ENCODE peak calls at places on chromosomes 4 and X, in eight cellular contexts. B, F, C, V, G, A, K and R are unnamed samples.

GRCh38 chrX:120517936-120518335 is 42.8 kb downstream of the CUL4B start:
- DNase-seq in G (no peak), V (peak; percentile 87), C (no peak), B (no peak), K (no peak), F (no peak), A (no peak), R (no peak)

GRCh38 chr4:74962584-74962983 is 29.7 kb downstream of the PARM1 start:
- DNase-seq in A (no peak), B (no peak), C (no peak), G (no peak), V (no peak), K (no peak), F (no peak), R (no peak)

GRCh38 chr4:176792348-176793059 is at the start of gene VEGFC:
- DNase-seq in V (peak; percentile 77), K (no peak), G (no peak), A (peak; percentile 45), C (peak; percentile 80), B (no peak), F (peak; percentile 82), R (no peak)

GRCh38 chr4:136680271-136680670 is 852.0 kb downstream of the PCDH18 start:
- DNase-seq in F (peak; percentile 5), V (peak; percentile 37), K (no peak), G (no peak), B (no peak), A (no peak), C (no peak), R (no peak)

GRCh38 chrX:134020910-134021309 is 35.5 kb upstream of the GPC3 start:
- DNase-seq in C (no peak), V (no peak), F (peak; percentile 8), B (no peak), K (no peak), A (no peak), G (no peak), R (no peak)

GRCh38 chrX:112839856-112840255 is 775 bp downstream of the AMOT start:
- DNase-seq in C (no peak), A (no peak), G (no peak), V (no peak), F (no peak), K (no peak), B (no peak), R (no peak)

GRCh38 chrX:120768681-120769080 is 107.0 kb downstream of the CT47B1 start:
- DNase-seq in G (no peak), F (no peak), K (no peak), C (no peak), A (no peak), B (no peak), V (peak; percentile 80), R (no peak)

GRCh38 chr4:8775751-8776355 is 95.8 kb downstream of the HMX1 start:
- DNase-seq in A (no peak), B (no peak), G (no peak), F (no peak), V (no peak), K (no peak), C (no peak), R (no peak)

GRCh38 chr4:88195666-88196365 is 37.4 kb upstream of the ABCG2 start:
- DNase-seq in B (no peak), F (no peak), C (no peak), K (no peak), G (no peak), A (no peak), V (no peak), R (no peak)

GRCh38 chr4:89657931-89658700 is 178.8 kb downstream of the SNCA start:
- DNase-seq in F (peak; percentile 9), K (no peak), G (no peak), V (peak; percentile 32), B (no peak), A (peak; percentile 40), C (no peak), R (no peak)

GRCh38 chr4:187017156-187017555 is 293.5 kb upstream of the FAT1 start:
- DNase-seq in A (no peak), F (peak; percentile 17), G (no peak), K (no peak), V (no peak), B (no peak), C (peak; percentile 15), R (no peak)

GRCh38 chrX:41384041-41384705 is 50.2 kb downstream of the DDX3X start:
- DNase-seq in V (peak; percentile 87), B (peak; percentile 41), K (peak; percentile 65), G (no peak), C (no peak), A (no peak), F (no peak), R (no peak)

GRCh38 chr4:98838977-98839618 is 89.8 kb downstream of the EIF4E start:
- DNase-seq in C (peak; percentile 2), A (no peak), G (no peak), V (peak; percentile 56), F (peak; percentile 18), B (no peak), K (no peak), R (no peak)

GRCh38 chr4:692771-693554 is 4.0 kb upstream of the SLC49A3 start:
- DNase-seq in A (no peak), V (no peak), B (no peak), F (no peak), K (no peak), G (no peak), C (no peak), R (no peak)

GRCh38 chr4:94827481-94828110 is 69.8 kb downstream of the BMPR1B start:
- DNase-seq in K (no peak), B (no peak), G (no peak), F (no peak), C (no peak), A (no peak), V (peak; percentile 86), R (no peak)

GRCh38 chrX:23436875-23437274 is 102.2 kb downstream of the PTCHD1 start:
- DNase-seq in G (no peak), C (no peak), F (peak; percentile 19), V (no peak), K (no peak), B (no peak), A (no peak), R (no peak)

GRCh38 chr4:11397146-11397545 is 31.5 kb downstream of the HS3ST1 start:
- DNase-seq in B (no peak), C (no peak), F (no peak), V (no peak), K (no peak), G (no peak), A (no peak), R (no peak)

GRCh38 chr4:3042226-3042625 is 32.1 kb downstream of the HTT-AS start:
- DNase-seq in B (no peak), V (no peak), F (no peak), C (no peak), K (no peak), A (no peak), G (no peak), R (no peak)

GRCh38 chr4:168654206-168655174 is 157.6 kb downstream of the PALLD start:
- DNase-seq in K (no peak), V (no peak), C (no peak), G (no peak), A (no peak), F (no peak), B (no peak), R (no peak)

GRCh38 chr4:8664976-8665375 is 72.4 kb downstream of the CPZ start:
- DNase-seq in F (no peak), K (no peak), B (no peak), C (no peak), A (no peak), G (no peak), V (no peak), R (no peak)

GRCh38 chrX:31580227-31580626 is 508.4 kb upstream of the FTHL17 start:
- DNase-seq in K (no peak), F (no peak), G (no peak), A (no peak), V (peak; percentile 23), B (no peak), C (peak; percentile 4), R (no peak)

GRCh38 chr4:99087887-99088484 is 602 bp downstream of the ADH5 start:
- DNase-seq in F (peak; percentile 4), K (no peak), G (no peak), V (peak; percentile 86), A (peak; percentile 44), C (no peak), B (no peak), R (no peak)

GRCh38 chr4:105184316-105184988 is 37.8 kb downstream of the TET2 start:
- DNase-seq in G (no peak), V (no peak), F (no peak), B (no peak), C (no peak), A (no peak), K (no peak), R (no peak)

GRCh38 chrX:154051210-154051810 is 31.6 kb upstream of the IRAK1 start:
- DNase-seq in G (no peak), V (peak; percentile 71), B (peak; percentile 47), C (peak; percentile 72), K (peak; percentile 54), F (peak; percentile 54), A (peak; percentile 66), R (peak; percentile 43)

GRCh38 chr4:118281611-118282442 is 71.0 kb downstream of the PRSS12 start:
- DNase-seq in F (peak; percentile 19), B (no peak), C (peak; percentile 39), A (peak; percentile 46), K (no peak), G (no peak), V (peak; percentile 52), R (no peak)

GRCh38 chr4:78551420-78552351 is at the start of gene ANXA3:
- DNase-seq in V (no peak), A (no peak), C (peak; percentile 57), B (no peak), K (no peak), F (peak; percentile 90), G (no peak), R (no peak)

GRCh38 chr4:180641495-180641894 is 1601.7 kb upstream of the TENM3 start:
- DNase-seq in G (no peak), K (no peak), V (no peak), C (no peak), B (no peak), F (no peak), A (no peak), R (no peak)

GRCh38 chr4:149031399-149031798 is 589.2 kb upstream of the NR3C2 start:
- DNase-seq in K (no peak), C (no peak), G (no peak), V (peak; percentile 55), B (no peak), A (peak; percentile 22), F (peak; percentile 21), R (no peak)

GRCh38 chr4:1366371-1367229 is 19.6 kb downstream of the UVSSA start:
- DNase-seq in B (no peak), A (no peak), F (no peak), K (no peak), V (no peak), G (no peak), C (no peak), R (no peak)